ENCODE peak calls at places on chromosomes 1 and 21, in four cellular contexts. V is HepG2, O is NT2/D1, H is H1. D is an unnamed sample.
A peak's percentile ranks its signal among the peaks of the same experiment; 100 is the strongest.

GRCh38 chr1:56827711-56828110 is 8.5 kb upstream of the FYB2 start:
- DNase-seq in V (no peak), H (no peak), O (no peak), D (no peak)

GRCh38 chr1:9439074-9439761 is 100.0 kb upstream of the SLC25A33 start:
- DNase-seq in V (peak; percentile 80), H (no peak), O (no peak), D (no peak)

GRCh38 chr1:68459796-68460195 is 10.0 kb upstream of the RPE65 start:
- DNase-seq in H (no peak), V (no peak), O (no peak), D (no peak)

GRCh38 chr1:150065184-150065871 is 2.2 kb upstream of the VPS45 start:
- DNase-seq in H (no peak), V (no peak), O (no peak), D (no peak)

GRCh38 chr1:167708940-167709389 is 12.8 kb upstream of the MPZL1 start:
- DNase-seq in O (no peak), H (no peak), V (no peak), D (no peak)

GRCh38 chr1:229344139-229344538 is 1.3 kb upstream of the CCSAP start:
- DNase-seq in H (no peak), O (no peak), V (no peak), D (no peak)

GRCh38 chr1:28392027-28392652 is 22.6 kb downstream of the PHACTR4 start:
- DNase-seq in O (no peak), H (no peak), V (no peak), D (no peak)

GRCh38 chr1:180778782-180779398 is 133.8 kb upstream of the KIAA1614 start:
- DNase-seq in O (peak; percentile 6), H (no peak), V (peak; percentile 28), D (peak; percentile 34)

GRCh38 chr21:15221799-15222386 is 157.1 kb upstream of the NRIP1 start:
- DNase-seq in O (peak; percentile 95), H (peak; percentile 77), V (peak; percentile 92), D (no peak)

GRCh38 chr1:203197625-203198024 is 11.1 kb upstream of the CHI3L1 start:
- DNase-seq in O (peak; percentile 70), V (no peak), H (no peak), D (no peak)

GRCh38 chr1:244605835-244606234 is 47.1 kb upstream of the DESI2 start:
- DNase-seq in H (no peak), O (no peak), V (no peak), D (no peak)

GRCh38 chr1:15963363-15963967 is 12.4 kb downstream of the ZBTB17 start:
- DNase-seq in O (no peak), V (no peak), H (no peak), D (no peak)

GRCh38 chr21:32940079-32941014 is 85.4 kb upstream of the OLIG2 start:
- DNase-seq in O (peak; percentile 77), H (no peak), V (peak; percentile 39), D (peak; percentile 79)

GRCh38 chr1:197312163-197312562 is 44.1 kb downstream of the CRB1 start:
- DNase-seq in O (no peak), H (no peak), V (no peak), D (no peak)

GRCh38 chr1:216686860-216687545 is 36.2 kb downstream of the ESRRG start:
- DNase-seq in H (no peak), V (no peak), O (no peak), D (peak; percentile 19)

GRCh38 chr21:45615145-45615711 is 28.3 kb upstream of the PCBP3 start:
- DNase-seq in V (peak; percentile 23), O (no peak), H (no peak), D (no peak)

GRCh38 chr1:83641206-83641658 is 357.7 kb downstream of the TTLL7 start:
- DNase-seq in H (no peak), O (peak; percentile 25), V (no peak), D (peak; percentile 18)

GRCh38 chr1:52263153-52263910 is 102.7 kb downstream of the CC2D1B start:
- DNase-seq in V (peak; percentile 51), O (no peak), H (no peak), D (no peak)

GRCh38 chr1:231806623-231807470 is 180.3 kb downstream of the DISC1 start:
- DNase-seq in H (peak; percentile 53), O (peak; percentile 78), V (peak; percentile 46), D (peak; percentile 87)

GRCh38 chr1:28208818-28209441 is 23.9 kb downstream of the DNAJC8 start:
- DNase-seq in H (no peak), O (peak; percentile 44), V (peak; percentile 58), D (peak; percentile 75)

GRCh38 chr1:85578321-85579295 is 2.0 kb upstream of the CCN1 start:
- DNase-seq in V (peak; percentile 40), H (no peak), O (no peak), D (no peak)

GRCh38 chr1:51693420-51694144 is 76.7 kb downstream of the OSBPL9 start:
- DNase-seq in V (no peak), H (no peak), O (no peak), D (no peak)

GRCh38 chr1:48793863-48794262 is 17.2 kb upstream of the BEND5 start:
- DNase-seq in H (no peak), O (no peak), V (no peak), D (no peak)

GRCh38 chr1:100400332-100400933 is 48.1 kb downstream of the CDC14A start:
- DNase-seq in V (peak; percentile 37), O (peak; percentile 33), H (peak; percentile 38), D (no peak)

GRCh38 chr21:34126269-34126668 is 52.9 kb downstream of the MRPS6 start:
- DNase-seq in V (no peak), H (no peak), O (no peak), D (no peak)

GRCh38 chr21:34670220-34670961 is 1.6 kb downstream of the CLIC6 start:
- DNase-seq in V (no peak), O (no peak), H (no peak), D (no peak)

GRCh38 chr1:15154480-15155036 is 1.0 kb downstream of the TMEM51 start:
- DNase-seq in V (no peak), H (no peak), O (no peak), D (peak; percentile 30)

GRCh38 chr21:28537371-28538079 is 455.2 kb downstream of the LTN1 start:
- DNase-seq in O (no peak), H (no peak), V (no peak), D (no peak)

GRCh38 chr1:229884765-229885164 is 182.3 kb upstream of the GALNT2 start:
- DNase-seq in H (no peak), V (no peak), O (no peak), D (no peak)

GRCh38 chr1:9549955-9550546 is 10.8 kb downstream of the SLC25A33 start:
- DNase-seq in H (no peak), O (no peak), V (peak; percentile 97), D (no peak)

GRCh38 chr21:17745086-17745485 is 74.1 kb downstream of the C21orf91 start:
- DNase-seq in V (no peak), H (no peak), O (no peak), D (no peak)

GRCh38 chr21:36820176-36821031 is 121.5 kb downstream of the SIM2 start:
- DNase-seq in H (peak; percentile 21), V (no peak), O (peak; percentile 13), D (no peak)

GRCh38 chr1:117336087-117336817 is 31.0 kb upstream of the MAN1A2 start:
- DNase-seq in V (no peak), O (no peak), H (no peak), D (no peak)

GRCh38 chr1:151997284-151997570 is 3.6 kb upstream of the S100A10 start:
- DNase-seq in V (no peak), H (no peak), O (no peak), D (no peak)

GRCh38 chr1:151993734-151994496 is at the start of gene S100A10:
- DNase-seq in V (peak; percentile 46), O (no peak), H (no peak), D (peak; percentile 63)

GRCh38 chr1:151993084-151993733 is 450 bp downstream of the S100A10 start:
- DNase-seq in O (no peak), H (no peak), V (no peak), D (no peak)

GRCh38 chr1:151995774-151996173 is 2.1 kb upstream of the S100A10 start:
- DNase-seq in O (no peak), H (no peak), V (no peak), D (no peak)

DNA sequence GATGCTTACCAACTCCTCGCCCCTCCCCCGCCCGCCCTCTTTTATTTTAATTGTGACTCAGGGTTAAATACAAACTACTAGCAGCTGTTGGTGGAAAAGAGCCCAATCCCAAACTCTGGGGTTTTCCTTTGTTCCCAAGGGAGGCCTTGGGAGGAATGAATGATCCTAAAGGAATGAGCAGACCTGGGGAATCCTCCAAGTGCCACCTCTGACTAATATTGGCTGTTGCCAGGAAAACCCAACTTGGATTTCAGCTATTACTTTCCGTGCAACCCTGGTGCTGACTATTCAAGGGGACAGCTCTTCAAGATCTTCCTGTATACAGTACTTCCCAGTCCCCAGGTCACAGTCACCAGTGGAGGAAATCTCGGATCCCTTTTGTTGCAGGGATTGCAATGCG is 1.3 kb upstream of the S100A10 start:
- DNase-seq in H (no peak), O (no peak), V (no peak), D (no peak)
- TF ChIP-seq SUZ12 in H (no peak), O (no peak), V (no peak), D (no peak)

GRCh38 chr21:39680216-39680615 is 64.8 kb upstream of the IGSF5 start:
- DNase-seq in H (no peak), O (no peak), V (no peak), D (no peak)
- TF ChIP-seq SUZ12 in H (no peak), O (no peak), V (no peak), D (no peak)

DNA sequence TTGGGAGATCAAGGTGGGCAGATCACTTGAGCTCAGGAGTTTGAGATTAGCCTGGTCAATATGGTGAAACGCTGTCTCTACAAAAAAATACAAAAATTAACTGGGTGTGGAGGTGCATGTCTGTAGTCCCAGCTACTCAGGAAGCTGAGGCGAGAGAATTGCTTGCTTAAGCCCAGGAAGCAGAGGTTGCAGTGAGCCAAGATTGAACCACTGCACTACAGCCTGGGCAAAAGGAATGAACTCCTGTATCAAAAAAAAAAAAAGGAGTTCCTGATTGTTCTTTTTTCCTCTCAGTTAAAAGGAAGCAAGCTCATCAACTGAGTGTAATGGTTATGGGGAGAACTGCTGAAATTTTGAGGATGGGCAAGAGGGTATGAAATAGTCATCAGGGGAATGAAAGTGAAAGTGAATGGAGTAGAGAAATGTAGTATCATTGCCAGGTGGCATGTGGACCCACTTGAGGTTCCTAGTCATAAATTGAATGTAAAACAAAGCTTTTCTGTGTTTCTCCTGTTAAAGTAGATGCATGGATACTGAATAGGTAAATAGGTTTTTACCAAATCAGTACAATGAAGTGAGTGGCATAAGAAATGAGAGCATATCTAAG is 35.6 kb downstream of the SH3GLB1 start:
- DNase-seq in V (no peak), O (no peak), H (no peak), D (no peak)
- TF ChIP-seq SUZ12 in V (no peak), O (no peak), H (no peak), D (no peak)

DNA sequence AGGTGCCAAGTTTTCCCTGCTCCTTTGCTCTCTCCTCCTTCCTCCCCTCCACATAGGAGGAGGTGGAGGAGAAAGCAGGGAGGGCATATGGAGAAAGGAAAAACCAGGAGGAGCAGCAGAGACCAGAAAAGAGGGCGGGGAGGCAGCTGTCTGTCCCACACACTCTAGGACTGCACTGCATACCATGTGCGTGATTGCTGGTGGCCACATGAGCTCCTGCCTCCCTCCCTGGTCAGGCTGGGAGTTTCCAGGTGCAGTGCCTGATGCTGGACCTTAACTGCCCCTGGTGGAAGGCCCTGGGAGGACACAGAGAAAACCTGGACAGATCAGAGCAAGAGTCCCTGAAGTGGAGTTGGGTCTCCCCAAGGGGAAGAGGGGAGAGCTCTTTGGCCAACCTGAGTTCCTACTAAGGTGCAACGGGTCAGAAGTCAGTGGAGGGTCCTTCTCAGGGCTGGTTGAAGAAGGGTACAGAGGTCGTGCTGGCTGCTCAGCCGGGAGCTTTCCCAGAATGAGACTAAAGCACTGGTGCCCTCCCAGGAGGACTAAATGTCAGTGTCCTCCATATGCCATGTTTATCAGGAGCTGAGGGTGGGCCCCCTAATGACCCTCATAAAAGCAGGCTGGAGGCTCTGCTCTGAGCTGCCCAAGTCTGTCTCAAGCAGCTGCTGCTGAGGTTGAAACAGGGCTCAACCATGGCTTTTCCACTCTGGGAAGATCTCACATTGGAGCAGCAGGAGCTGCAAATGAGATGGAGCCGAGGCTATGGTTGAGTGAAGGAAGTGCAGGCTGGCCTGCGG is 3.5 kb upstream of the LGR6 start:
- DNase-seq in V (peak; percentile 72), H (no peak), O (no peak), D (no peak)
- TF ChIP-seq SUZ12 in V (no peak), H (no peak), O (no peak), D (no peak)